ENCODE peak calls at places on chromosomes 3 and 15, in nine cellular contexts. T is LoVo; Z is right lobe of liver; X is IMR-90; B is anterior cingulate cortex; Y is stimulated activated CD4-positive, alpha-beta T cell treated with anti-CD3 and anti-CD28 coated beads, Interleukin-4, amount 100 ng/mL, for 48 hours; V is glutamatergic neuron; W is AG09309; F is nephron progenitor cell. K is an unnamed sample.

GRCh38 chr15:98873441-98874218 is 134.0 kb downstream of the PGPEP1L start:
- DNase-seq in T (no peak), Z (no peak), X (peak; percentile 83), B (no peak), Y (no peak), V (no peak), W (peak; percentile 66), F (no peak), K (no peak)

GRCh38 chr3:184635774-184636173 is 74.2 kb downstream of the EPHB3 start:
- DNase-seq in T (no peak), Z (no peak), X (no peak), B (no peak), Y (no peak), V (no peak), W (no peak), F (no peak), K (no peak)

GRCh38 chr3:139638518-139638917 is 39.3 kb downstream of the NMNAT3 start:
- DNase-seq in T (no peak), Z (no peak), X (no peak), B (no peak), Y (no peak), V (no peak), W (no peak), F (no peak), K (no peak)

GRCh38 chr15:53378096-53378620 is 381.3 kb downstream of the WDR72 start:
- DNase-seq in T (no peak), Z (no peak), X (no peak), B (no peak), Y (no peak), V (no peak), W (no peak), F (no peak), K (no peak)

GRCh38 chr3:173395073-173395411 is 2.5 kb upstream of the NLGN1 start:
- DNase-seq in T (peak; percentile 54), Z (no peak), X (no peak), B (no peak), Y (no peak), V (no peak), W (no peak), F (no peak), K (no peak)

GRCh38 chr3:170977911-170978310 is 48.6 kb downstream of the SLC2A2 start:
- DNase-seq in T (no peak), Z (no peak), X (peak; percentile 23), B (no peak), Y (no peak), V (no peak), W (no peak), F (no peak), K (no peak)

GRCh38 chr15:78322243-78322642 is 17.9 kb upstream of the CRABP1 start:
- DNase-seq in T (no peak), Z (no peak), X (peak; percentile 44), B (no peak), Y (no peak), V (no peak), W (no peak), F (no peak), K (no peak)

GRCh38 chr15:41886741-41887140 is 7.1 kb downstream of the SPTBN5 start:
- DNase-seq in T (no peak), Z (no peak), X (no peak), B (no peak), Y (no peak), V (no peak), W (no peak), F (no peak), K (no peak)

GRCh38 chr15:73602444-73602843 is 30.7 kb downstream of the NPTN start:
- DNase-seq in T (no peak), Z (no peak), X (no peak), B (no peak), Y (no peak), V (no peak), W (no peak), F (no peak), K (no peak)

GRCh38 chr15:85289677-85290365 is 90.6 kb upstream of the AKAP13 start:
- DNase-seq in T (peak; percentile 53), Z (peak; percentile 35), X (peak; percentile 31), B (no peak), Y (no peak), V (no peak), W (peak; percentile 7), F (peak; percentile 12), K (no peak)

GRCh38 chr15:89367485-89368451 is 33.1 kb upstream of the POLG start:
- DNase-seq in T (no peak), Z (no peak), X (no peak), B (peak; percentile 59), Y (no peak), V (peak; percentile 88), W (no peak), F (peak; percentile 67), K (no peak)

GRCh38 chr15:39585394-39585841 is 4.5 kb downstream of the THBS1 start:
- DNase-seq in T (no peak), Z (no peak), X (peak; percentile 46), B (no peak), Y (no peak), V (no peak), W (peak; percentile 88), F (no peak), K (no peak)

GRCh38 chr15:34365836-34366235 is 1.2 kb downstream of the LPCAT4 start:
- DNase-seq in T (no peak), Z (no peak), X (no peak), B (no peak), Y (no peak), V (no peak), W (no peak), F (no peak), K (no peak)

GRCh38 chr15:70517194-70517590 is 246.2 kb downstream of the UACA start:
- DNase-seq in T (no peak), Z (no peak), X (no peak), B (no peak), Y (no peak), V (no peak), W (no peak), F (no peak), K (no peak)

GRCh38 chr3:24303057-24303754 is 191.4 kb downstream of the THRB start:
- DNase-seq in T (no peak), Z (no peak), X (no peak), B (no peak), Y (no peak), V (no peak), W (no peak), F (no peak), K (no peak)

GRCh38 chr3:42680256-42680655 is 5.1 kb upstream of the KLHL40 start:
- DNase-seq in T (no peak), Z (no peak), X (peak; percentile 58), B (no peak), Y (no peak), V (no peak), W (peak; percentile 23), F (no peak), K (no peak)

GRCh38 chr15:45497261-45497660 is 25.3 kb downstream of the SLC30A4 start:
- DNase-seq in T (no peak), Z (no peak), X (no peak), B (no peak), Y (no peak), V (no peak), W (no peak), F (no peak), K (no peak)

GRCh38 chr15:32993285-32993684 is 201.2 kb downstream of the FMN1 start:
- DNase-seq in T (no peak), Z (no peak), X (no peak), B (no peak), Y (no peak), V (no peak), W (no peak), F (no peak), K (no peak)

GRCh38 chr3:15847239-15847638 is 49.5 kb upstream of the ANKRD28 start:
- DNase-seq in T (no peak), Z (no peak), X (no peak), B (no peak), Y (no peak), V (no peak), W (no peak), F (no peak), K (no peak)

GRCh38 chr3:141690366-141691072 is 47.6 kb upstream of the RNF7 start:
- DNase-seq in T (no peak), Z (no peak), X (peak; percentile 72), B (no peak), Y (no peak), V (no peak), W (no peak), F (no peak), K (no peak)

GRCh38 chr15:99436472-99437314 is 129.1 kb upstream of the MEF2A start:
- DNase-seq in T (no peak), Z (no peak), X (no peak), B (no peak), Y (no peak), V (peak; percentile 11), W (no peak), F (no peak), K (no peak)

GRCh38 chr3:194569252-194569651 is 64.0 kb downstream of the TMEM44 start:
- DNase-seq in T (no peak), Z (no peak), X (no peak), B (no peak), Y (no peak), V (no peak), W (no peak), F (no peak), K (no peak)

GRCh38 chr15:66720206-66721010 is 18.4 kb downstream of the SMAD6 start:
- DNase-seq in T (peak; percentile 8), Z (no peak), X (peak; percentile 82), B (no peak), Y (no peak), V (no peak), W (peak; percentile 61), F (no peak), K (no peak)